ENCODE peak calls at places on chromosomes 6 and 20, in five cellular contexts. E is activated CD4-positive, alpha-beta T cell treated with anti-CD3 and anti-CD28 coated beads, Interleukin-2, amount 50 U/mL, for 1 hour; C is HT-29; D is effector memory CD4-positive, alpha-beta T cell; Q is SW 1271. U is an unnamed sample.

GRCh38 chr6:52509281-52510212 is 67.3 kb downstream of the TRAM2 start:
- DNase-seq in D (no peak), E (no peak), Q (no peak), C (no peak), U (no peak)

GRCh38 chr6:167849846-167850459 is 23.2 kb downstream of the AFDN start:
- DNase-seq in E (no peak), C (peak), Q (peak), D (no peak), U (no peak)

GRCh38 chr20:36813784-36814136 is 40.2 kb upstream of the DSN1 start:
- DNase-seq in D (no peak), E (no peak), C (no peak), Q (no peak), U (no peak)

GRCh38 chr20:26167499-26167898 is 470.8 kb upstream of the ZNF337 start:
- DNase-seq in Q (no peak), D (no peak), C (no peak), E (no peak), U (no peak)

GRCh38 chr6:124233221-124233620 is 429.6 kb downstream of the NKAIN2 start:
- DNase-seq in D (no peak), E (no peak), Q (no peak), C (no peak), U (no peak)

GRCh38 chr6:168219167-168219566 is 100.4 kb downstream of the DACT2 start:
- DNase-seq in D (no peak), E (no peak), C (no peak), Q (no peak), U (no peak)

GRCh38 chr20:24798930-24799705 is 150.0 kb upstream of the CST7 start:
- DNase-seq in D (no peak), Q (no peak), C (no peak), E (no peak), U (no peak)

GRCh38 chr6:56370591-56371198 is 123.3 kb upstream of the COL21A1 start:
- DNase-seq in E (no peak), Q (peak), C (peak), D (no peak), U (no peak)

GRCh38 chr20:10667560-10668167 is 6.1 kb downstream of the JAG1 start:
- DNase-seq in D (no peak), E (no peak), Q (no peak), C (no peak), U (no peak)

GRCh38 chr20:35467339-35468224 is 12.2 kb downstream of the CEP250 start:
- DNase-seq in E (no peak), Q (peak), C (peak), D (no peak), U (no peak)

GRCh38 chr6:20789162-20789561 is 254.9 kb downstream of the CDKAL1 start:
- DNase-seq in D (no peak), E (no peak), Q (no peak), C (no peak), U (no peak)

GRCh38 chr6:125142614-125143013 is 11.0 kb upstream of the TPD52L1 start:
- DNase-seq in Q (no peak), C (no peak), E (no peak), D (no peak), U (no peak)

GRCh38 chr6:159842035-159842434 is 42.0 kb downstream of the PNLDC1 start:
- DNase-seq in D (no peak), C (peak), E (no peak), Q (peak), U (no peak)

GRCh38 chr20:60477958-60478357 is 519.7 kb downstream of the CDH26 start:
- DNase-seq in C (no peak), Q (no peak), D (no peak), E (no peak), U (no peak)

GRCh38 chr20:46703435-46703834 is 6.0 kb upstream of the SLC2A10 start:
- DNase-seq in E (no peak), C (no peak), Q (no peak), D (no peak), U (no peak)

GRCh38 chr20:63518946-63519764 is 1.4 kb upstream of the PPDPF start:
- DNase-seq in C (no peak), Q (no peak), D (no peak), E (no peak), U (no peak)

GRCh38 chr6:143058987-143059386 is 1.7 kb upstream of the AIG1 start:
- DNase-seq in Q (peak), E (no peak), C (peak), D (no peak), U (no peak)

GRCh38 chr6:13787146-13787545 is 27.2 kb downstream of the MCUR1 start:
- DNase-seq in D (no peak), Q (no peak), E (no peak), C (no peak), U (no peak)

GRCh38 chr6:97411610-97412009 is 128.6 kb upstream of the MMS22L start:
- DNase-seq in E (no peak), C (no peak), Q (no peak), D (no peak), U (no peak)

GRCh38 chr6:14871196-14871595 is 374.7 kb upstream of the JARID2 start:
- DNase-seq in C (no peak), E (no peak), D (no peak), Q (no peak), U (no peak)

GRCh38 chr6:38476141-38476540 is 163.6 kb downstream of the BTBD9 start:
- DNase-seq in Q (no peak), C (no peak), D (no peak), E (no peak), U (no peak)

GRCh38 chr6:73823046-73823735 is 127.2 kb downstream of the CD109 start:
- DNase-seq in D (no peak), Q (no peak), C (no peak), E (no peak), U (no peak)

GRCh38 chr20:44771172-44771535 is 25.5 kb downstream of the KCNK15 start:
- DNase-seq in E (no peak), D (no peak), Q (no peak), C (no peak), U (no peak)

GRCh38 chr20:41509801-41510200 is 108.4 kb downstream of the CHD6 start:
- DNase-seq in Q (no peak), D (no peak), C (no peak), E (no peak), U (no peak)

GRCh38 chr6:3549314-3549940 is 92.6 kb upstream of the SLC22A23 start:
- DNase-seq in E (no peak), D (no peak), C (no peak), Q (peak), U (no peak)

GRCh38 chr6:136801581-136801980 is 9.3 kb upstream of the MAP3K5 start:
- DNase-seq in C (no peak), E (no peak), Q (no peak), D (no peak), U (no peak)

GRCh38 chr6:108541843-108542795 is 18.6 kb upstream of the FOXO3 start:
- DNase-seq in E (peak), Q (peak), D (peak), C (peak), U (peak)

GRCh38 chr6:17907467-17908229 is 79.8 kb downstream of the KIF13A start:
- DNase-seq in Q (peak), D (no peak), E (no peak), C (peak), U (peak)

GRCh38 chr20:46268131-46268611 is 40.1 kb downstream of the CDH22 start:
- DNase-seq in C (no peak), D (no peak), Q (no peak), E (no peak), U (no peak)

GRCh38 chr6:73710470-73710869 is 14.5 kb downstream of the CD109 start:
- DNase-seq in Q (no peak), C (peak), D (no peak), E (no peak), U (no peak)

GRCh38 chr20:18001131-18001921 is 32.5 kb downstream of the MGME1 start:
- DNase-seq in E (no peak), D (no peak), Q (no peak), C (no peak), U (no peak)

GRCh38 chr20:63048516-63049190 is 41.9 kb upstream of the BHLHE23 start:
- DNase-seq in E (no peak), C (no peak), D (no peak), Q (no peak), U (no peak)

GRCh38 chr6:157075549-157076426 is 247.5 kb downstream of the TMEM242 start:
- DNase-seq in D (no peak), E (no peak), C (no peak), Q (no peak), U (no peak)

GRCh38 chr6:13586936-13587542 is 12.6 kb downstream of the SIRT5 start:
- DNase-seq in Q (no peak), C (no peak), E (no peak), D (no peak), U (no peak)

GRCh38 chr20:21693322-21693721 is 12.1 kb upstream of the PAX1 start:
- DNase-seq in E (no peak), C (peak), D (no peak), Q (no peak), U (no peak)

GRCh38 chr6:46290916-46291633 is 120.3 kb upstream of the ENPP5 start:
- DNase-seq in E (no peak), Q (no peak), C (no peak), D (no peak), U (no peak)

GRCh38 chr20:53793783-53794383 is 200.2 kb upstream of the ZNF217 start:
- DNase-seq in Q (no peak), C (peak), D (no peak), E (no peak), U (no peak)

GRCh38 chr20:62624325-62624690 is 18.0 kb upstream of the SLCO4A1 start:
- DNase-seq in C (peak), E (no peak), D (no peak), Q (no peak), U (no peak)

GRCh38 chr6:134678436-134678889 is 271.4 kb downstream of the ALDH8A1 start:
- DNase-seq in D (no peak), C (peak), E (no peak), Q (no peak), U (no peak)

U was measured in T-cell.